ENCODE peak calls at places on chromosome 22, in four cellular contexts. J is fibroblast of the aortic adventitia, C is left lung, A is PC-3. O is an unnamed sample.

GRCh38 chr22:18966748-18967147 is 30.7 kb upstream of the PRODH start:
- DNase-seq in J (no peak), C (peak; percentile 28), A (no peak), O (no peak)

GRCh38 chr22:27802389-27803079 is 978 bp upstream of the MN1 start:
- DNase-seq in J (peak; percentile 27), C (no peak), A (no peak), O (no peak)

GRCh38 chr22:44941176-44941575 is 68.6 kb downstream of the PHF21B start:
- DNase-seq in J (no peak), C (peak; percentile 31), A (no peak), O (no peak)

GRCh38 chr22:46974077-46974476 is 211.6 kb downstream of the TBC1D22A start:
- DNase-seq in J (no peak), C (peak; percentile 74), A (no peak), O (no peak)

GRCh38 chr22:26656896-26657851 is at the start of gene MIAT:
- DNase-seq in J (no peak), C (peak; percentile 90), A (no peak), O (no peak)

GRCh38 chr22:35631597-35631996 is 14.5 kb upstream of the MB start:
- DNase-seq in J (no peak), C (no peak), A (peak; percentile 34), O (no peak)

GRCh38 chr22:28442264-28442950 is 237.2 kb downstream of the TTC28 start:
- DNase-seq in J (peak; percentile 69), C (peak; percentile 94), A (no peak), O (no peak)

GRCh38 chr22:45124176-45124857 is 39.4 kb upstream of the NUP50 start:
- DNase-seq in J (peak; percentile 7), C (no peak), A (no peak), O (no peak)

GRCh38 chr22:50089231-50090140 is at the start of gene MOV10L1:
- DNase-seq in J (no peak), C (peak; percentile 81), A (no peak), O (no peak)

GRCh38 chr22:50219800-50220602 is 19.2 kb downstream of the SELENOO start:
- DNase-seq in J (no peak), C (no peak), A (no peak), O (no peak)

GRCh38 chr22:16783930-16784354 is 41.3 kb downstream of the XKR3 start:
- DNase-seq in J (no peak), C (no peak), A (peak; percentile 2), O (no peak)

GRCh38 chr22:19568337-19569311 is 44.4 kb upstream of the CLDN5 start:
- DNase-seq in J (peak; percentile 87), C (no peak), A (peak; percentile 92), O (peak; percentile 25)

GRCh38 chr22:49574861-49575702 is 252.6 kb downstream of the BRD1 start:
- DNase-seq in J (no peak), C (peak; percentile 55), A (no peak), O (no peak)

GRCh38 chr22:21754523-21755128 is 19.0 kb upstream of the YPEL1 start:
- DNase-seq in J (peak; percentile 60), C (no peak), A (no peak), O (no peak)

GRCh38 chr22:29043906-29044575 is 17.6 kb downstream of the C22orf31 start:
- DNase-seq in J (peak; percentile 61), C (no peak), A (peak; percentile 51), O (peak; percentile 63)

GRCh38 chr22:44147821-44148574 is 32.7 kb upstream of the PARVG start:
- DNase-seq in J (no peak), C (no peak), A (no peak), O (no peak)

GRCh38 chr22:27990879-27991278 is 71.8 kb upstream of the PITPNB start:
- DNase-seq in J (peak; percentile 57), C (no peak), A (peak; percentile 6), O (no peak)

GRCh38 chr22:29621761-29622526 is 18.5 kb downstream of the NF2 start:
- DNase-seq in J (peak; percentile 94), C (no peak), A (peak; percentile 98), O (peak; percentile 99)

GRCh38 chr22:45237065-45237990 is 3.4 kb downstream of the KIAA0930 start:
- DNase-seq in J (no peak), C (no peak), A (no peak), O (no peak)

GRCh38 chr22:43956383-43956782 is 1.1 kb downstream of the SAMM50 start:
- DNase-seq in J (peak; percentile 22), C (no peak), A (no peak), O (no peak)

GRCh38 chr22:26631282-26631681 is 9.5 kb downstream of the CRYBA4 start:
- DNase-seq in J (no peak), C (no peak), A (no peak), O (no peak)

GRCh38 chr22:18012528-18012927 is 11.8 kb downstream of the MICAL3 start:
- DNase-seq in J (no peak), C (no peak), A (peak; percentile 81), O (peak; percentile 68)

DNA sequence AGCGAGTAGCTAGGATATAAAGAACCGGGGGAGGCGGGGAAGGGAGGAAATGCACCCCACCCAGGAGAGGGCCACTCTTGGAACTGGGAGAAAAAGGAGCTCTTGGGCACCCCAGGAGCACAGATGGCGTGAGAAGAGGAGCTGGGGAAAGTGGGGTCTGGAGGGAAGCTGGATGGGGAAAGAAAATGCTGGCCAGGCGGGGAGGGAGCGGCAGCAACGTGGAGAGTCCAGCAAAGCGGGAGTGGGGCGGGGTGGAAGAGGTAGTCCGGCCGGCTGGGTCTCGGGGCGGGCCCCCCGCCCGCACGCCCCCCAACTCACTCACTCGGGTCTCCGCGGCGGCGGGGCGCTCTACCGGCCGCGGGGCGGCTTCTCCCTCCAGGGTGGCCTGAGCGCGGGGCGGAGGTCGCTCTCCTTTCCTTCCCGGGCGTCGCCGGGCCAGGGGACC is 522 bp downstream of the TOB2 start:
- DNase-seq in J (peak; percentile 6), C (peak; percentile 88), A (no peak), O (no peak)
- H3K4me3 ChIP-seq in J (peak overlapping the region; percentile 95), C (peak overlapping the region; percentile 95), A (peak overlapping the region; percentile 82), O (peak overlapping the region; percentile 92)

GRCh38 chr22:38923463-38924196 is 33.8 kb upstream of the APOBEC3A start:
- DNase-seq in J (peak; percentile 92), C (no peak), A (peak; percentile 87), O (peak; percentile 60)
- TF ChIP-seq CTCF in J (peak; percentile 39), C (no peak), A (peak; percentile 19), O (peak; percentile 30)

GRCh38 chr22:23073506-23074229 is 3.3 kb downstream of the GNAZ start:
- DNase-seq in J (no peak), C (peak; percentile 52), A (no peak), O (no peak)

GRCh38 chr22:23074451-23074850 is 4.1 kb downstream of the GNAZ start:
- DNase-seq in J (no peak), C (peak; percentile 59), A (no peak), O (no peak)

GRCh38 chr22:23072035-23072910 is 2.0 kb downstream of the GNAZ start:
- DNase-seq in J (no peak), C (peak; percentile 26), A (no peak), O (no peak)

GRCh38 chr22:23071163-23072034 is 1.1 kb downstream of the GNAZ start:
- DNase-seq in J (no peak), C (peak; percentile 55), A (no peak), O (no peak)

DNA sequence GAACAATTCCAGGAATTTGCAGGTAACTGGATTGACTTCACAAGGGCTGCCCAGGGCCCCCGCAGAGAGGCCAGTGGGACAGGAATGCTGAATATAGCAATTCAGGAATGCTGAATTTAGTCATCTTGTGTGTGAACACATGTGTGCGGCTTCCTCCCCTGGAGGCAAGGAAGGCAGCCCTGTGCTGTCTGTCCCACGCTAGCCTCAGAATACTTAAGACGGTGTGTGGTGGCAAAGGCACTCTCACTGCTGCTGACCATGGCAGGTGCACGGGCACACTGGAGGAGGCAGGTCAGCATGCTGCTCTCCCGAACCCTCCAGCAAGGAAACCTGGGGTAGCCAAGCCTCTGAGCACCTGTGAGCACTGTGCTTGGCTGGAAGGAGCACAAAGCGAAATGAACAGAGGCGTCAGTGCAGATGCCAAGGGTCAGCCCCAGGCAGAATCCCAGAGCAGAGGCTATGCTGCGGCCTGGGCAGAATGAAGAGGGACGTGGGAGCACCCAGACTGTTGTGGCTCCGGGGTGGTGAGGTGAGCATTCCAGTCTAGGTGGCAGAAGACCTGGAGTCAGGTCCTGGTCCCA is 2.7 kb downstream of the GNAZ start:
- DNase-seq in J (no peak), C (peak; percentile 47), A (no peak), O (no peak)
- H3K4me3 ChIP-seq in J (no peak overlapping the region), C (no peak overlapping the region), A (no peak overlapping the region), O (no peak overlapping the region)

GRCh38 chr22:36874731-36875130 is 13.9 kb downstream of the NCF4 start:
- DNase-seq in J (no peak), C (no peak), A (no peak), O (no peak)

GRCh38 chr22:36872084-36872483 is 11.3 kb downstream of the NCF4 start:
- DNase-seq in J (no peak), C (no peak), A (no peak), O (no peak)

GRCh38 chr22:36872866-36873498 is 12.2 kb downstream of the NCF4 start:
- DNase-seq in J (no peak), C (no peak), A (no peak), O (no peak)

GRCh38 chr22:36874309-36874696 is 13.5 kb downstream of the NCF4 start:
- DNase-seq in J (no peak), C (no peak), A (no peak), O (no peak)

DNA sequence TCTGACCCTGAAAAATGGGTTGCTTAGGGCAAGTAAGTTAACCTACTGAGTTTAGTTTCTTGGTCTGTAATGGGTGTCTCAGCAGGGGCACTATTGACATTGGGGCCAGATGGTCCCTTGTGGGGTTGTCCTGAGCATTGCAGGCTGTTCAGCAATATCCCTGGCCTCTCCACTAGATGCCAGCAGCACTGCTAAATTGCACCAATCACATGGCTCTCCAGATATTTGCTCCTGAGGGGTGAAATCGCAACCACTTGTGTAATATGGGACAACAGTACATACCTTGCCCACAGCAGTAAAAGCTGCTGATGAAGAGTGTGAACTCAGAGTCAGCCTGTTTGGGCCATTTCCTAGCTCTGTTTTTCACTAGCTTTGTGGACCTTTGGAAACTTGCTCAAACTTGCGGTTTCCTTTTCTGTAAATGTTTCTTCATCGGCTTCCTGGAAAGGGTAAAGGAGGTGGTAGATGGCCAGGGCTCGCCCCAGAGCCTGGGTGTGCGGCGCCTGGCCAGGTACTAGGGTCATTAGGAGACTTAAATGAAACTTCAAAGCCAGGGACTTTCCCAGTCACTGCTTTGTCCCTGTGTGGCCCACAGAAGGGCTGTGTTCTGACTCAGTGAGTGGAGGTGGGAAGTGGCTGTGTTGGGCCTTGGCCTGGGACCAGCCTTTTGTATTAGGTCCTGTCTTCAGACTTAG is 13.0 kb downstream of the NCF4 start:
- DNase-seq in J (peak; percentile 82), C (peak; percentile 90), A (peak; percentile 55), O (peak; percentile 76)
- TF ChIP-seq CTCF in J (peak; percentile 72), C (peak; percentile 63), A (peak; percentile 53), O (peak; percentile 75)

GRCh38 chr22:36901411-36902142 is 11.9 kb upstream of the CSF2RB start:
- DNase-seq in J (no peak), C (no peak), A (no peak), O (no peak)
- H3K4me3 ChIP-seq in J (no peak overlapping the region), C (no peak overlapping the region), A (no peak overlapping the region), O (no peak overlapping the region)

GRCh38 chr22:48302657-48303359 is 1524.9 kb downstream of the BRD1 start:
- DNase-seq in J (no peak), C (no peak), A (no peak), O (no peak)
- TF ChIP-seq CTCF in J (no peak), C (no peak), A (no peak), O (no peak)

GRCh38 chr22:40414306-40414705 is 43.9 kb downstream of the SGSM3 start:
- DNase-seq in J (peak; percentile 9), C (no peak), A (peak; percentile 17), O (peak; percentile 22)
- H3K4me3 ChIP-seq in J (no peak overlapping the region), C (no peak overlapping the region), A (no peak overlapping the region), O (no peak overlapping the region)

GRCh38 chr22:37661160-37661924 is 2.8 kb downstream of the PDXP start:
- DNase-seq in J (peak; percentile 73), C (no peak), A (peak; percentile 35), O (no peak)
- TF ChIP-seq CTCF in J (peak; percentile 62), C (no peak), A (peak; percentile 54), O (peak; percentile 54)

GRCh38 chr22:40425082-40425481 is 54.7 kb downstream of the SGSM3 start:
- DNase-seq in J (no peak), C (no peak), A (no peak), O (no peak)
- H3K4me3 ChIP-seq in J (no peak overlapping the region), C (no peak overlapping the region), A (no peak overlapping the region), O (no peak overlapping the region)

O was measured in epithelial cell of proximal tubule.